ENCODE peak calls at places on chromosomes 11 and 22, in seven cellular contexts. D is H9; C is neuronal stem cell; H is CD4-positive, CD25-positive, alpha-beta regulatory T cell; T is PC-3; E is dorsolateral prefrontal cortex; W is esophagus squamous epithelium. Z is an unnamed sample.

GRCh38 chr22:50146440-50147228 is 23.9 kb upstream of the PANX2 start:
- DNase-seq in E (peak), W (no peak), T (no peak), D (no peak), H (no peak), C (no peak), Z (no peak)

GRCh38 chr11:130606781-130607511 is 158.5 kb downstream of the ADAMTS15 start:
- DNase-seq in H (no peak), W (no peak), C (no peak), T (peak), D (no peak), E (no peak), Z (peak)

GRCh38 chr22:42368379-42369249 is 63.6 kb downstream of the NFAM1 start:
- DNase-seq in C (no peak), E (no peak), W (no peak), T (no peak), H (peak), D (peak), Z (no peak)

GRCh38 chr11:124394408-124394807 is 4.4 kb downstream of the OR8B3 start:
- DNase-seq in H (no peak), W (no peak), E (no peak), D (no peak), T (peak), C (no peak), Z (no peak)

GRCh38 chr11:131749100-131749499 is 378.7 kb downstream of the NTM start:
- DNase-seq in E (no peak), H (no peak), T (peak), D (no peak), C (no peak), W (no peak), Z (no peak)

GRCh38 chr22:42560381-42560780 is 6.6 kb downstream of the SERHL2 start:
- DNase-seq in W (no peak), H (no peak), T (no peak), E (no peak), C (no peak), D (no peak), Z (no peak)

GRCh38 chr11:69943066-69943465 is 123.8 kb upstream of the FGF3 start:
- DNase-seq in H (no peak), W (no peak), T (peak), E (peak), C (no peak), D (no peak), Z (no peak)

GRCh38 chr11:100932474-100933100 is 197.0 kb downstream of the PGR start:
- DNase-seq in C (no peak), H (no peak), W (no peak), E (no peak), T (peak), D (no peak), Z (no peak)

GRCh38 chr11:47923667-47924066 is 56.7 kb upstream of the PTPRJ start:
- DNase-seq in W (no peak), T (no peak), H (no peak), D (no peak), E (no peak), C (no peak), Z (peak)

GRCh38 chr11:134267466-134267865 is 8.7 kb upstream of the GLB1L3 start:
- DNase-seq in C (no peak), D (no peak), H (no peak), T (no peak), E (no peak), W (no peak), Z (no peak)

GRCh38 chr11:86440305-86440716 is 65.6 kb downstream of the CCDC81 start:
- DNase-seq in E (no peak), T (no peak), W (no peak), H (no peak), C (no peak), D (no peak), Z (peak)

GRCh38 chr11:134949121-134949591 is 537.1 kb upstream of the B3GAT1 start:
- DNase-seq in E (no peak), D (no peak), W (no peak), H (no peak), T (peak), C (no peak), Z (peak)

GRCh38 chr11:47189100-47189834 is 3.0 kb upstream of the PACSIN3 start:
- DNase-seq in E (no peak), H (no peak), T (peak), W (no peak), C (no peak), D (no peak), Z (no peak)

GRCh38 chr11:35418847-35419712 is at the start of gene SLC1A2:
- DNase-seq in T (no peak), H (no peak), W (no peak), E (peak), C (peak), D (peak), Z (no peak)

GRCh38 chr22:46033256-46034200 is 56.6 kb upstream of the WNT7B start:
- DNase-seq in H (no peak), T (no peak), D (no peak), W (no peak), C (no peak), E (no peak), Z (no peak)

GRCh38 chr11:88656960-88657738 is 319.6 kb upstream of the CTSC start:
- DNase-seq in H (no peak), T (peak), E (no peak), W (no peak), C (no peak), D (no peak), Z (no peak)

GRCh38 chr11:75325713-75326438 is 25.6 kb downstream of the ARRB1 start:
- DNase-seq in D (no peak), E (peak), H (no peak), T (peak), C (no peak), W (no peak), Z (peak)

GRCh38 chr11:130798280-130798679 is 118.0 kb downstream of the SNX19 start:
- DNase-seq in E (no peak), H (no peak), T (peak), W (no peak), C (no peak), D (no peak), Z (no peak)

GRCh38 chr22:25367756-25368155 is 148.3 kb downstream of the CRYBB2 start:
- DNase-seq in H (no peak), C (no peak), E (no peak), T (no peak), W (no peak), D (no peak), Z (no peak)

GRCh38 chr11:129643031-129643721 is 172.5 kb upstream of the TMEM45B start:
- DNase-seq in W (no peak), H (no peak), T (peak), D (no peak), E (no peak), C (no peak), Z (peak)

GRCh38 chr11:2169001-2169370 is 2.6 kb downstream of the TH start:
- DNase-seq in C (no peak), E (no peak), T (no peak), W (no peak), D (no peak), H (no peak), Z (no peak)

GRCh38 chr11:1356007-1356435 is 33.7 kb upstream of the BRSK2 start:
- DNase-seq in D (no peak), W (no peak), E (no peak), H (no peak), T (no peak), C (no peak), Z (no peak)

GRCh38 chr11:13174090-13174489 is 103.5 kb upstream of the BMAL1 start:
- DNase-seq in W (no peak), E (no peak), H (no peak), D (no peak), T (no peak), C (no peak), Z (no peak)

GRCh38 chr11:117473692-117474091 is 146.0 kb downstream of the CEP164 start:
- DNase-seq in T (peak), C (no peak), W (no peak), E (no peak), H (no peak), D (no peak), Z (no peak)

GRCh38 chr11:117443269-117444186 is 115.9 kb downstream of the CEP164 start:
- DNase-seq in H (no peak), W (no peak), C (peak), T (peak), E (peak), D (peak), Z (no peak)

GRCh38 chr11:118223992-118224391 is 819 bp downstream of the JAML start:
- DNase-seq in D (no peak), W (no peak), C (no peak), E (no peak), H (no peak), T (no peak), Z (no peak)

GRCh38 chr11:77665240-77665965 is 27.8 kb upstream of the CLNS1A start:
- DNase-seq in H (no peak), D (no peak), E (no peak), W (no peak), C (no peak), T (no peak), Z (no peak)

GRCh38 chr11:87447606-87448005 is 409.9 kb downstream of the TMEM135 start:
- DNase-seq in C (no peak), H (no peak), W (no peak), T (no peak), E (no peak), D (no peak), Z (no peak)

GRCh38 chr11:3160252-3161031 is 4.7 kb downstream of the OSBPL5 start:
- DNase-seq in C (peak), H (no peak), T (no peak), W (no peak), D (peak), E (peak), Z (peak)

GRCh38 chr11:32198053-32198452 is 107.2 kb downstream of the RCN1 start:
- DNase-seq in C (no peak), W (no peak), E (no peak), T (peak), D (no peak), H (no peak), Z (no peak)

GRCh38 chr11:28524098-28524497 is 415.9 kb downstream of the METTL15 start:
- DNase-seq in W (no peak), T (peak), C (no peak), E (no peak), D (no peak), H (no peak), Z (no peak)

GRCh38 chr11:70481625-70482528 is 83.5 kb downstream of the CTTN start:
- DNase-seq in T (peak), H (no peak), W (no peak), D (no peak), C (no peak), E (no peak), Z (peak)

GRCh38 chr22:31400023-31400397 is 606 bp downstream of the DRG1 start:
- DNase-seq in C (peak), E (no peak), H (no peak), T (no peak), D (no peak), W (no peak), Z (no peak)

GRCh38 chr22:48239461-48240164 is 1477.2 kb downstream of the TBC1D22A start:
- DNase-seq in W (no peak), D (no peak), H (no peak), C (peak), T (no peak), E (no peak), Z (no peak)

DNA sequence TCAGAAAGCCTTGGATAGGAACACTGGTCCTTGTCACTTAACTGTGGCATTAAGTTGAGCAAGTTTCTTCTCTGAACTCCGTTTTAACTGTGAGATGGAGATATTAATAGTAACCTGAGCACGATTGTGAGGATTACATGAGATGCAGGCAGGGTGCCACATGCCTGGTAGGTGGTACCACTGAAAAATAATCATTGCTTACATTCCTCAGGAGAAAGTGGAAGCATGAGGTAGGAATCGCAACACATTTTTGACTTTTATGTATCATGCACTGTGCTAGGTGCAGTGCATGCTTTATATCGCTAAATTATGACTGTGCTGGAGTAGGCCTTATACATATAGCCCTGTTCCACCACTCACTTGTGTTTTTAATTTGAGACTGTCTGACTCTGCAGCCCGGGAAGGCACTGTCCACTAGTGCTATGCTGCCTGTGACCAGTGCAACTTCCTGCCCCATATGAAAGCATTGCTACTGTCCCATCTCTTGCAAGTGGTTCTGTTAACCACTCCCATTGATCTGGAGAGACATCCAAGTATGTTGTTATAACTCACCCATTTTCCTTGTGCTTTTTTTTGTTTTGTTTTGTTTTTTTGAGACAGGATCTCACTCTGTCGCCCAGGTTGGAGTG is 997 bp downstream of the UQCR10 start:
- DNase-seq in D (no peak), H (no peak), C (no peak), T (no peak), E (no peak), W (no peak), Z (no peak)
- H3K27ac ChIP-seq in D (no peak), H (peak), C (no peak), T (peak), E (peak), W (peak), Z (peak)

DNA sequence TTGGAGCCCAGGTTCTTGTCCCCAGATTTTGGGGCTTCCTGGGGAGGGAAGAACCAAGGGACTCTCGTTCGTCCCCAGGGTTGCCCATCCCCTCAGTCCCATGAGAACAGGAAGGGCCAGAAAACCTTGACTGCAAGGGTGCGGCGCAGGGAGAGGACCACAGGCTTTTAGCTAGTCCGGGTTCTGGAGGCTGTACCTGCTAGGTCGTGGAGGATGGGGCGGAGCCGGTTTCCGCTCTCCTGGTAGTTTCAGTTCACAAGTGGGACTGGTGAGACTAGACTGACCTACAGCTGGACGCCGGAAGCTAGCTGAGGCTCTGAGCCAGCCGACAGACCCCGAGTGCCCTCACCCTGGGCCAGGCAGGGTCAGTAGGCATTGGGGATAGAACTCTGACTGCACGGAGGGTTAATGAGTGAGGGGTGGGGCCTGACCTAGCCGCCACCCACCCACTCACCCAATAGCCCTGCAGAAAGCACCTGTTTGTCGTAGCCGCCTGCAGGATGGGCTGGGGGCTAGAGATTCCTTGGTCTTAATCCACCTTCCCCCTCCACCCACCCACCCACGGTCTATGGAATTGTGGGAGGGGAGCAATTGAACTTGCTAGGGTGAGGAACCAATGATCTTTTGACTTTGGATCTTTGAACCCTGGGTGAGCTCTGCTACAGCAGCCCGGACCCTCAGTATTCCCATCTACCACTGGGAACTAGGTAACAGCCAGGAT is 1.5 kb downstream of the MAFF start:
- DNase-seq in D (peak), E (no peak), H (peak), W (no peak), C (no peak), T (peak), Z (no peak)
- H3K27ac ChIP-seq in D (no peak), E (peak), H (peak), W (peak), C (no peak), T (peak), Z (peak)

DNA sequence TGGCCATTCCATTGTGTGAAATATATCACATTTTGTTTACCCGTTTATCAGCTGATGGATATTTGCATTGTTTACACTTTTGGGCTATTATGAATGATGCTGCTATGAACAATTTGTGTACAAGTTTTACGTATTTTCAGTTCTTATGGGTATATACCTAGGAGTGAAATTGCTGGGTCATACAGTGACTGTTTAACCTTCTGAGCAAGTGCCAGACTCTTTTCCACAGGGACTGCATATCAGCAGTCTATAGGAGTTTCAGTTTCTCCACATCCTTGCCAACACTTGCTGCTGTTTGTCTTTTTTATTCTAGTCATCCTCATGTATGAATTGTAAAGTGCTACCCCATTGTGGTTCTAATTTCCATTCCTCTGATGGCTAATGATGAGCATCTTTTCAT is 108.2 kb downstream of the EMSY start:
- DNase-seq in D (no peak), C (no peak), T (no peak), H (no peak), W (no peak), E (no peak), Z (no peak)
- H3K27ac ChIP-seq in D (no peak), C (no peak), T (no peak), H (no peak), W (no peak), E (no peak), Z (no peak)

DNA sequence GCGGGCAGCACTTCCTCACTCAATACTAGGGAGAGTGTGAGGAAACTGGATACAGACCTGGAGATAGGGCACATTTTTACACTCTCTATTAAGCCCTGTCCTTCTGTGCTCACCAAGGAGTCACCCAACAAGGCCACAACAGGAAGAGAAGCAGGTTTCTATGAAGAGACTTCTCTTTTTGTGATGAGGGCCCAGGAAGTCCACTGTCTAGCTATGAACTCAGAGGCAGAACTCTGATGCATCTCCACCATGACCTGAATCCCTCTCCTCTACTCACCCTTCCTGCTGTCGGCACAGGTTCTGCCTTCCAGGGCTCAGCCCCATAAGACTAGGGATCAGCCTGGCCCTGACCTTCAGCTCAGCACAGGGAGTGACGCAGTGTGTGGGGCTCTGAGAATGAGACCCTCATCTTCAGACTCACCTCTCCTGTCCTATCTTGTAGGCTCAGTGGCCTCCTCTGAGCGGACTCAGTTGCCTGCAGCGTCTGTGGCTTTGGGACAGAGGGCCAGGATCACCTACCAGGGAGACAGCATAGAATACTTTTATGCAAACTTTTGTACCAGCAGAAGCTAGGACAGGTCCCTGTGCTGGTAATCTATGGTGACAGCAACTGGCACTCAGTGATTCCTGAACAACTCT is 49.3 kb upstream of the IGLL5 start:
- DNase-seq in E (no peak), W (no peak), H (no peak), D (no peak), T (no peak), C (no peak), Z (no peak)
- H3K27ac ChIP-seq in E (no peak), W (no peak), H (no peak), D (no peak), T (no peak), C (no peak), Z (no peak)

GRCh38 chr11:33635161-33635560 is 65.5 kb downstream of the C11orf91 start:
- DNase-seq in W (no peak), C (no peak), T (no peak), E (peak), H (no peak), D (no peak), Z (peak)
- H3K27ac ChIP-seq in W (peak), C (no peak), T (peak), E (no peak), H (no peak), D (no peak), Z (no peak)

DNA sequence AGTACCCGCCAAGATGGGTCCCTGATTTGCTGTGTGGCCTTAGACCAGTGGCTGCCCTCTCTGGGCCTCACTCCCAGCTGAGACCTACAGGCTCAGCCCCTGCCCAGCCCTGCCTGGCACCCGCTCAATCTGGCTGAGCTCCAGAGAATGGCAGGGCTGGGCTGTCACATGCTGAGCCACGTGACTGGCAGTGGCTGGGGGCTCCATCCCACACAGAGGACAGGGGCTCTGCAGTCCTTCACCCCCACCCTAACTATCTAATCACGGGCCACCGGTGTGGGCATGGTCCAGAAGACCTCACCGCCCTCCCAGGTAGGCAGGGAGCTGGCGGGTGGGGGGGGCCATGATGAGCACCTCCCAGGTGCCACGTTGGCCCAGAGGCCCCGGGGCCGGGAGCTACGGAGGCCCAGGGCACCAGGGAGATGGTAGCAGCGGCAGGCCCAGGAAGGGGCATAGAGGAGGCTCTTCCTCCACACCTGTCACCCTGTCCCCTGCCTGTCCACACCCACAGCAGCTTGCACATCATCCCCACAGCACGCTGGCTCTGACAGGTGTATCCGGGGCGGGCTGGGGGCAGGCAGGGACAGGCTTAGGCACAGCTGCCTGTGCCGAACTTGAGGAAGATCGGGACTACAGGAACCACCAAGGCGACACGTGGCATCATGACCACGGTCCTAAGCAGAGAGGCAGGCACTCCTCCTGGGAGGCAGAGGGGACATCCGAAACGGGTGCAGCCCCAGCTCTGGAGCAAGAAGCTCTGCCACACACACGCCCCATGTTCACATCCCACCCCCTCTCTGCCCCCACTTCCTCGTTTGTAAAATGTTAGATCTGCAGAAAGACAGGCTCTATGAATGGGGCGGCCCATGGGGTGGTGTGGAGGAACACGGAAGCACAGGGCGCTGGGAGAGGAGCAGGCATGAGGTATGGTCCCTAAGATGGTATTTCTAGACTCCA is 1.5 kb upstream of the ALDH3B1 start:
- DNase-seq in W (no peak), T (no peak), D (no peak), C (no peak), H (no peak), E (peak), Z (no peak)
- H3K27ac ChIP-seq in W (no peak), T (peak), D (no peak), C (no peak), H (no peak), E (peak), Z (no peak)

Z was measured in gastrocnemius medialis.